ENCODE peak calls at places on chromosomes 12 and 14, in seven cellular contexts. T is mesenchymal stem cell, B is trophoblast cell, A is H1, J is IMR-90, D is mesendoderm, N is H9. X is an unnamed sample.

GRCh38 chr12:7271904-7272303 is 32.0 kb upstream of the ACSM4 start:
- DNase-seq in N (no peak), D (no peak), A (no peak), B (no peak), T (no peak), J (no peak), X (no peak)

GRCh38 chr14:88245321-88245720 is 77.7 kb downstream of the KCNK10 start:
- DNase-seq in B (no peak), D (no peak), N (no peak), J (no peak), A (no peak), T (no peak), X (no peak)

GRCh38 chr12:1821805-1822204 is 1.4 kb downstream of the LRTM2 start:
- DNase-seq in N (no peak), J (no peak), A (no peak), D (peak; percentile 18), B (no peak), T (no peak), X (no peak)

GRCh38 chr12:31322651-31323248 is 3.2 kb downstream of the SINHCAF start:
- DNase-seq in B (peak; percentile 33), A (no peak), J (peak; percentile 59), D (peak; percentile 77), T (peak; percentile 70), N (no peak), X (peak; percentile 21)

GRCh38 chr12:25934461-25934860 is 24.0 kb upstream of the RASSF8 start:
- DNase-seq in D (no peak), A (no peak), J (no peak), T (no peak), B (no peak), N (no peak), X (no peak)

GRCh38 chr14:99322731-99323599 is 51.0 kb upstream of the BCL11B start:
- DNase-seq in J (no peak), D (no peak), A (no peak), T (no peak), B (no peak), N (no peak), X (no peak)

GRCh38 chr12:59007620-59008019 is 87.3 kb upstream of the LRIG3 start:
- DNase-seq in J (peak; percentile 48), D (no peak), N (no peak), T (no peak), B (no peak), A (no peak), X (no peak)

GRCh38 chr14:101179691-101180211 is 276.2 kb upstream of the RTL1 start:
- DNase-seq in B (no peak), D (no peak), T (no peak), A (no peak), N (peak; percentile 17), J (no peak), X (no peak)

GRCh38 chr14:35878272-35879140 is 52.4 kb downstream of the BRMS1L start:
- DNase-seq in N (no peak), J (peak; percentile 93), D (no peak), T (peak; percentile 94), B (peak; percentile 13), A (no peak), X (no peak)

GRCh38 chr12:1796515-1797010 is 23.8 kb upstream of the LRTM2 start:
- DNase-seq in D (peak; percentile 50), J (no peak), B (no peak), T (no peak), N (peak; percentile 51), A (no peak), X (no peak)

GRCh38 chr14:84409435-84409834 is 1120.5 kb upstream of the FLRT2 start:
- DNase-seq in T (no peak), D (no peak), J (peak; percentile 19), B (no peak), A (no peak), N (no peak), X (no peak)

GRCh38 chr14:68143341-68143807 is 323.8 kb downstream of the RAD51B start:
- DNase-seq in B (no peak), A (no peak), T (peak; percentile 47), J (peak; percentile 36), D (no peak), N (no peak), X (no peak)

GRCh38 chr12:62799126-62799736 is 135.7 kb downstream of the PPM1H start:
- DNase-seq in A (peak; percentile 50), J (peak; percentile 72), T (peak; percentile 72), B (peak; percentile 41), N (peak; percentile 84), D (peak; percentile 93), X (peak; percentile 82)

GRCh38 chr12:68932701-68933563 is at the start of gene CPM:
- DNase-seq in B (peak; percentile 93), D (peak; percentile 53), A (no peak), T (peak; percentile 28), N (peak; percentile 77), J (peak; percentile 25), X (peak; percentile 58)

GRCh38 chr12:124625867-124626675 is 58.7 kb upstream of the NCOR2 start:
- DNase-seq in J (peak; percentile 53), B (no peak), N (no peak), A (no peak), T (peak; percentile 73), D (no peak), X (no peak)

GRCh38 chr12:50119387-50119786 is 7.4 kb downstream of the COX14 start:
- DNase-seq in J (no peak), B (no peak), T (no peak), D (no peak), N (no peak), A (no peak), X (no peak)

GRCh38 chr12:108346727-108347710 is 7.9 kb upstream of the CMKLR1 start:
- DNase-seq in A (no peak), T (no peak), J (no peak), N (no peak), D (no peak), B (no peak), X (no peak)

GRCh38 chr12:19971396-19971802 is 396.9 kb upstream of the PDE3A start:
- DNase-seq in B (peak; percentile 86), N (peak; percentile 89), D (peak; percentile 93), J (no peak), A (peak; percentile 53), T (peak; percentile 69), X (peak; percentile 18)

GRCh38 chr12:49017764-49018281 is 753 bp downstream of the PRKAG1 start:
- DNase-seq in A (no peak), B (peak; percentile 39), N (no peak), T (peak; percentile 79), D (no peak), J (peak; percentile 46), X (peak; percentile 43)

GRCh38 chr12:1806301-1807106 is 13.9 kb upstream of the LRTM2 start:
- DNase-seq in D (no peak), B (no peak), T (no peak), A (no peak), J (no peak), N (no peak), X (no peak)

GRCh38 chr12:54840293-54840692 is 14.0 kb upstream of the MUCL1 start:
- DNase-seq in N (no peak), A (no peak), D (no peak), B (no peak), J (no peak), T (no peak), X (no peak)

GRCh38 chr12:100675432-100675831 is 101.9 kb downstream of the GAS2L3 start:
- DNase-seq in B (no peak), J (peak; percentile 72), D (no peak), T (peak; percentile 64), A (no peak), N (no peak), X (no peak)
- H2BK120ac ChIP-seq in B (no peak overlapping the region), J (no peak overlapping the region), D (no peak overlapping the region), T (no peak overlapping the region), A (no peak overlapping the region), N (no peak overlapping the region), X (no peak overlapping the region)

GRCh38 chr12:77723308-77723707 is 107.4 kb upstream of the NAV3 start:
- DNase-seq in T (no peak), B (no peak), J (no peak), A (no peak), D (no peak), N (no peak), X (no peak)
- H2BK120ac ChIP-seq in T (no peak overlapping the region), B (no peak overlapping the region), J (no peak overlapping the region), A (no peak overlapping the region), D (no peak overlapping the region), N (no peak overlapping the region), X (no peak overlapping the region)

DNA sequence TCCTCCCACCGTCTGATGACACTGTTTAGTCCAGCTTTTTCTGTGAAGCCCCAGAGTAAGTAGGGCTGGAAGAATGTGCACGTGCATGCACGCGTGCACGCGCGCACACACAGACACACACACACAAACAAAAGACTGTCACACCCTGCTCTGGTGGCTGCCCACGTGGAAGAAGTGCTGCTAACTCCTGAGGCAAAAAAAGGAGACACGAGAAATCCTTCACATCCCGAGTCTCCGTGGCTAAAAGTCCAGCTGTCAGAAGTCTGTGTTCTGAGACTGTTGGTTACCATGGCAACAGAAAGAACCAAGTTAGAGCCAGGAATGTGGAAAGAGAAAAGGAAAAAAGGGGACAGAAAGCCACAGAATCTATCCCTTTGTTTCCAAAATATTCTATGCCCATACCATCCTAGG is 1.5 kb upstream of the C12orf71 start:
- DNase-seq in A (no peak), J (peak; percentile 71), D (peak; percentile 48), T (peak; percentile 70), B (no peak), N (no peak), X (peak; percentile 48)
- H2BK120ac ChIP-seq in A (no peak overlapping the region), J (peak overlapping the region; percentile 17), D (no peak overlapping the region), T (no peak overlapping the region), B (no peak overlapping the region), N (no peak overlapping the region), X (no peak overlapping the region)

GRCh38 chr12:131309700-131310099 is 356.0 kb downstream of the ADGRD1 start:
- DNase-seq in N (no peak), D (no peak), B (no peak), T (no peak), J (no peak), A (no peak), X (no peak)
- H2BK120ac ChIP-seq in N (no peak overlapping the region), D (no peak overlapping the region), B (no peak overlapping the region), T (no peak overlapping the region), J (no peak overlapping the region), A (no peak overlapping the region), X (no peak overlapping the region)

GRCh38 chr12:121780429-121780828 is 13.1 kb downstream of the RHOF start:
- DNase-seq in B (no peak), N (no peak), T (no peak), A (no peak), J (no peak), D (no peak), X (no peak)
- H2BK120ac ChIP-seq in B (no peak overlapping the region), N (no peak overlapping the region), T (no peak overlapping the region), A (no peak overlapping the region), J (no peak overlapping the region), D (no peak overlapping the region), X (no peak overlapping the region)

GRCh38 chr14:95424533-95424932 is 91.9 kb downstream of the SYNE3 start:
- DNase-seq in A (no peak), B (no peak), J (peak; percentile 23), T (no peak), D (no peak), N (no peak), X (no peak)
- H2BK120ac ChIP-seq in A (no peak overlapping the region), B (no peak overlapping the region), J (no peak overlapping the region), T (no peak overlapping the region), D (no peak overlapping the region), N (no peak overlapping the region), X (no peak overlapping the region)

GRCh38 chr12:95857151-95857550 is 1.6 kb upstream of the SNRPF start:
- DNase-seq in B (no peak), D (peak; percentile 40), T (no peak), J (no peak), A (no peak), N (peak; percentile 59), X (no peak)
- H2BK120ac ChIP-seq in B (no peak overlapping the region), D (no peak overlapping the region), T (no peak overlapping the region), J (no peak overlapping the region), A (no peak overlapping the region), N (no peak overlapping the region), X (no peak overlapping the region)

X was measured in neuronal stem cell.